ENCODE peak calls at places on chromosomes 1 and 21, in eight cellular contexts. N, F, I, B, H, U, G and P are unnamed samples.
A peak's percentile ranks its signal among the peaks of the same experiment; 100 is the strongest.

GRCh38 chr1:203464226-203464625 is 11.4 kb upstream of the PRELP start:
- DNase-seq in N (no peak), F (no peak), I (no peak), B (no peak), H (no peak), U (no peak), G (no peak), P (no peak)

GRCh38 chr1:172322219-172323061 is 98.0 kb upstream of the C1orf105 start:
- DNase-seq in N (peak; percentile 45), F (no peak), I (peak; percentile 89), B (peak; percentile 95), H (no peak), U (no peak), G (peak; percentile 71), P (peak; percentile 57)

GRCh38 chr1:245332513-245332912 is 177.7 kb downstream of the KIF26B start:
- DNase-seq in N (no peak), F (no peak), I (no peak), B (no peak), H (no peak), U (no peak), G (no peak), P (no peak)

GRCh38 chr1:150550222-150551048 is 1.2 kb downstream of the ADAMTSL4 start:
- DNase-seq in N (no peak), F (no peak), I (peak; percentile 39), B (no peak), H (no peak), U (no peak), G (no peak), P (no peak)

GRCh38 chr1:14924012-14924452 is 229.5 kb upstream of the TMEM51 start:
- DNase-seq in N (peak; percentile 50), F (no peak), I (peak; percentile 90), B (no peak), H (no peak), U (peak; percentile 59), G (peak; percentile 22), P (peak; percentile 60)

GRCh38 chr1:152626688-152627087 is 3.8 kb upstream of the LCE3A start:
- DNase-seq in N (no peak), F (no peak), I (no peak), B (no peak), H (no peak), U (no peak), G (no peak), P (no peak)

GRCh38 chr1:155847823-155848529 is 9.0 kb downstream of the GON4L start:
- DNase-seq in N (no peak), F (no peak), I (no peak), B (no peak), H (peak; percentile 83), U (no peak), G (no peak), P (no peak)

GRCh38 chr21:40179167-40179566 is 311.9 kb downstream of the PCP4 start:
- DNase-seq in N (no peak), F (no peak), I (no peak), B (no peak), H (no peak), U (no peak), G (no peak), P (no peak)

GRCh38 chr1:247409869-247410544 is 6.0 kb upstream of the NLRP3 start:
- DNase-seq in N (no peak), F (peak; percentile 92), I (no peak), B (no peak), H (no peak), U (no peak), G (no peak), P (no peak)

GRCh38 chr21:18725653-18726052 is 322.1 kb upstream of the TMPRSS15 start:
- DNase-seq in N (no peak), F (no peak), I (no peak), B (no peak), H (no peak), U (peak; percentile 15), G (no peak), P (no peak)

GRCh38 chr1:64839732-64840405 is 95.0 kb downstream of the RAVER2 start:
- DNase-seq in N (no peak), F (no peak), I (no peak), B (no peak), H (no peak), U (no peak), G (no peak), P (no peak)

GRCh38 chr1:93437976-93438605 is 9.8 kb upstream of the FNBP1L start:
- DNase-seq in N (no peak), F (no peak), I (peak; percentile 61), B (no peak), H (peak; percentile 76), U (no peak), G (peak; percentile 74), P (peak; percentile 55)

GRCh38 chr1:203116048-203116810 is 11.3 kb upstream of the ADORA1 start:
- DNase-seq in N (no peak), F (no peak), I (no peak), B (no peak), H (no peak), U (no peak), G (no peak), P (no peak)

GRCh38 chr1:114610546-114611245 is 29.3 kb upstream of the BCAS2 start:
- DNase-seq in N (no peak), F (no peak), I (peak; percentile 27), B (peak; percentile 9), H (no peak), U (no peak), G (no peak), P (no peak)

GRCh38 chr1:205580923-205581180 is 51.0 kb downstream of the ELK4 start:
- DNase-seq in N (no peak), F (no peak), I (no peak), B (no peak), H (no peak), U (no peak), G (no peak), P (no peak)

GRCh38 chr1:35929730-35930592 is 944 bp upstream of the AGO3 start:
- DNase-seq in N (no peak), F (no peak), I (no peak), B (peak; percentile 25), H (peak; percentile 86), U (peak; percentile 26), G (peak; percentile 53), P (peak; percentile 15)

GRCh38 chr1:68321084-68321685 is 88.9 kb upstream of the WLS start:
- DNase-seq in N (no peak), F (no peak), I (peak; percentile 67), B (no peak), H (peak; percentile 9), U (peak; percentile 68), G (peak; percentile 71), P (peak; percentile 15)

GRCh38 chr1:186722711-186723309 is 42.6 kb upstream of the PTGS2 start:
- DNase-seq in N (no peak), F (no peak), I (peak; percentile 52), B (peak; percentile 42), H (peak; percentile 89), U (peak; percentile 45), G (peak; percentile 63), P (no peak)

GRCh38 chr1:207763091-207763490 is 11.2 kb downstream of the CD46 start:
- DNase-seq in N (no peak), F (no peak), I (no peak), B (no peak), H (no peak), U (no peak), G (no peak), P (no peak)

GRCh38 chr1:10195570-10195969 is 14.8 kb upstream of the KIF1B start:
- DNase-seq in N (no peak), F (no peak), I (peak; percentile 55), B (no peak), H (no peak), U (no peak), G (no peak), P (no peak)